ENCODE peak calls at places on chromosome 20, in six cellular contexts. P, H, Z, X, N and F are unnamed samples.

GRCh38 chr20:23037017-23037481 is 1.9 kb downstream of the SSTR4 start:
- DNase-seq in H (no peak), P (no peak), N (no peak), X (no peak), Z (no peak), F (no peak)

GRCh38 chr20:25553819-25554296 is 31.5 kb downstream of the NINL start:
- DNase-seq in N (no peak), H (no peak), Z (no peak), P (peak), X (no peak), F (no peak)

GRCh38 chr20:59253325-59253724 is 47.1 kb upstream of the EDN3 start:
- DNase-seq in N (no peak), Z (no peak), H (no peak), X (no peak), P (no peak), F (no peak)

GRCh38 chr20:50344232-50345071 is 153.8 kb downstream of the CEBPB start:
- DNase-seq in N (no peak), P (peak), Z (no peak), H (no peak), X (no peak), F (no peak)

GRCh38 chr20:1280421-1281102 is 14.5 kb downstream of the SNPH start:
- DNase-seq in X (no peak), P (no peak), N (no peak), Z (no peak), H (peak), F (no peak)

GRCh38 chr20:14604143-14604542 is 266.7 kb upstream of the FLRT3 start:
- DNase-seq in H (no peak), X (no peak), N (no peak), Z (no peak), P (no peak), F (no peak)

GRCh38 chr20:16283978-16284377 is 289.3 kb downstream of the KIF16B start:
- DNase-seq in Z (no peak), P (no peak), H (no peak), X (no peak), N (no peak), F (no peak)

GRCh38 chr20:51584737-51585136 is 42.2 kb upstream of the NFATC2 start:
- DNase-seq in X (no peak), P (no peak), Z (no peak), N (no peak), H (no peak), F (no peak)

GRCh38 chr20:59822291-59823029 is 111.0 kb downstream of the SYCP2 start:
- DNase-seq in Z (no peak), N (no peak), H (peak), P (no peak), X (no peak), F (peak)

GRCh38 chr20:347640-348484 is 951 bp downstream of the NRSN2 start:
- DNase-seq in N (no peak), X (peak), H (peak), P (peak), Z (peak), F (peak)

GRCh38 chr20:58899518-58899917 is 47.0 kb downstream of the GNAS start:
- DNase-seq in Z (no peak), X (no peak), H (no peak), N (no peak), P (no peak), F (no peak)

DNA sequence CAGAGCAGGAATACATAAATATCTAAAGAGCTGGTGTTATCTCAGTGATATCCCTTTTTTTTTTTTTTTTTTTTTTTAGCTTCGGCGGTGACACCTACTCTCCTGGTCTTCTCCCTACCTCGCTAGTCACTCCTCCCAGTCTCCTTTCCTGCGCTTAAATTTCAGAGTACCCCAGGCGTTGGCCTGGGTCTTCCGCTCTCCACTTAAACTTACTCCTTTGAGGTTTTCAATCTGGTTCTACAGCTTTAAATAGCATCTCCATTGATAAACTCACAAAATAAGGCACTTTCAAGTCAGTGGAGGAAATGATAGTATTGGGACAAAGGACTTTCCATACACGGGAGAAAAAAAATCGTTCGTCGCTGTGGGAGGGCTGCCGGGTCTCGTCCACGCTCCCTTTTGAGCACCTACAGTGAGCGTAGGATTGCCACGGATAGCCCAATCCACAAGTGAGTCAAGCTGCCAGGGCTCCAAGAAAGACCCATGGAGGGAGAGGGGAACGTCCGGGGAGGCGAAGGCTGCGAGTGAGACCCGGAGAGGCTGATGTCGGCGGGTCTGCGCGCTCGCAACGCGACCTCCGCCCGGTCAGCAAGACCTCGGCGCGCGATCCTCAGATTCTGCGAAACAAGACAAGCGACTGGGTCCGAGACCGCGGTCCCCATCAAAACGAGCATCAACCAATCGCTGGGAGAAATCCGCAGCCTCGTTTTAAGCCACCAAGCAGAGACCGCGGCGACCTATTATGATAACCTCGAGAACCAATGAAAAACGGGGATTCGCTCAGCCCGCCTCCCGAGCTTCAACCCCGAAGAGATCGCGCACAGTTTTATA is 672 bp upstream of the SRSF6 start:
- DNase-seq in Z (peak), X (peak), N (peak), P (peak), H (peak), F (peak)
- TF ChIP-seq POLR2A in Z (no peak), X (no peak), N (no peak), P (no peak), H (no peak), F (no peak)

GRCh38 chr20:62931464-62931863 is 5.2 kb upstream of the DIDO1 start:
- DNase-seq in X (no peak), Z (no peak), H (no peak), N (no peak), P (no peak), F (no peak)

GRCh38 chr20:62926229-62927127 is at the start of gene DIDO1:
- DNase-seq in Z (peak), N (peak), X (peak), H (peak), P (peak), F (peak)

GRCh38 chr20:62927128-62927705 is 912 bp upstream of the DIDO1 start:
- DNase-seq in Z (no peak), H (no peak), X (no peak), N (no peak), P (no peak), F (no peak)

GRCh38 chr20:62928246-62928939 is 2.1 kb upstream of the DIDO1 start:
- DNase-seq in H (no peak), Z (no peak), P (no peak), N (no peak), X (peak), F (no peak)

GRCh38 chr20:62929051-62929538 is 2.8 kb upstream of the DIDO1 start:
- DNase-seq in P (peak), Z (peak), H (peak), X (peak), N (no peak), F (peak)
- H3K4me3 ChIP-seq in P (peak), Z (peak), H (peak), X (peak), N (no peak), F (peak)

DNA sequence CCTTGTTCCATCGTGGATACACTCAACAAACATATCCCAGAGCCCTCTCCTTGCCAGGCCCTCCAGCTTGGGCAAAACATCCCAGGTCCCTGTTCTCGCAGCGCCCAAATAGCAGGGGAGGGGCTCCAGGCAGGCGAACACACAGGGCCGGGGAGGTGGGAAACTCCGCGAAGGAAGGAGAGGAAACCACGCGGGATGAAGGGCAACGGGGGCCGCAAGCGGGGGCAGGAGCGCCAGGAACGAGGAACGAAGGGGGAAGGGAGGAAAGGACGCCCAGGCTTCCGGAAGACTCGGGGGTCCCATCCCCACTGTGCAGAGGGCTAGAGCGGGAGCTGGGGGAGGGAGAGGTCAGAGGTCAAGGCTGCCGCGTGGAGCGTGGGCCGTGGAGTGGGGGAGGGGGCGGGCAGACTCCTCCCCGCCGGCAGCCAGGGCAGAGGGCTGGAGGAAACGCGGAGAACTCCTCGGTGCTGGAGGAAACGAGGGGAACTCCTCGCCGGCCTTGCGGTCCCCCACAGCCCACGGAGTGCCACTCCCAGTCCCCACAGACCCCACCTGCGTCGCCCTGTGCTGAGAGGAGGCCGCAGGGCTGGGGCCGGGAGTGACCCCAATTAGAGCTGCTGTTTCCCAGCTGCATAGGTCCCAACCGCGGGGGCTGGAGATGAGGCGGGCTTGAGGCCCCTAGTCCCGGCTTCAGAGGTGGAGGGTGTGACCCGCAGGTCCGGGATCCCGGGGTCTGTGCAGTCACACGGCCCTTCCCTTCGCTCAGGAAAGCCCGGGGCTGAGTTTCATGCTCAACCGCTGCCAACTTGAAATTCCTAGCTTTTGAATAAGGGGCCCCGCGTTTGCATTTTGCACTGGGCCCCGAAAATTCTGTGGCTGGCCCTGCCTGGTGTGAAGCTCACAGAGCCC is 1.2 kb upstream of the RBM38 start:
- DNase-seq in X (peak), H (peak), P (peak), N (no peak), Z (no peak), F (no peak)
- TF ChIP-seq POLR2A in X (no peak), H (peak), P (no peak), N (peak), Z (no peak), F (no peak)

GRCh38 chr20:49286689-49287551 is 9.1 kb upstream of the ZNFX1 start:
- DNase-seq in X (peak), Z (no peak), H (no peak), N (no peak), P (no peak), F (no peak)
- H3K4me3 ChIP-seq in X (no peak), Z (no peak), H (no peak), N (no peak), P (no peak), F (no peak)

DNA sequence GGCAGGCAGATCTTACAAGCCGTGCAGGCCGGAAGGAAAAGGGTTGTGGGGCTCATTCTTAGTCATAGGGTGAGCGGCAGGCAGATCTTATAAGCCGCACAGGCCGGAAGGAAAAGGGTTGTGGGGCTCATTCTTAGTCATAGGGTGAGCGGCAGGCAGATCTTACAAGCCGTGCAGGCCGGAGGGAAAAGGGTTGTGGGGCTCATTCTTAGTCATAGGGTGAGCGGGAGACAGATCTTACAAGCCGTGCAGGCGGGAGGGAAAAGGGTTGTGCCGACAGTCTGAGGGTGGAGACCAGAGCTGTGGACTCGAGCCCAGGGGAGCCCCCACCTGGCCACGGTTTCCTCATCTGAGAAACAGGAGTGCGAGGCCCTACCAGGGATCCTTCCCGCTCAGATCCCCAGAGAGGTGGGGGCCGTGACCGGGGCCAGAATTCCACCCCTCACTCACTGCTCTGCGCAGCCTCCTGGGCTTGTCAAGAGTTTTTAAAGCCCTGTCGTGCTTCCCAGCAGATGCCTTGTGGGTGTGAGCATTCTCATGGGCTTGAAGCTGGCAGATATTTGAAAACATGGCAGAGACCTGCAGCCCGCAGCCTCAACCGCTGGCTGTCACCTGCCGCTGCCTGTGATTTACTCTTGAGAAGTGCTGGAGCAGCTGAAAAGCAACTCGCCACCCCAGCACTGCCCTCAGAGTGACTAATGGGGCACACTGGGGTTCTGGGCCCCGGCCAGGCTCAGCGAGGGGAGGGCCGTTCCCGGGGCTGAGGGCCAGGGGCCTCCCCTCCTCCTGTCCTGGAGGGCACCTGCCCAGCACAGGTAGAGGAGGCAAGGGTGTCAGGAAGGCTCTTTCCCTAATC is 31.9 kb downstream of the NTSR1 start:
- DNase-seq in N (peak), P (peak), X (peak), Z (no peak), H (no peak), F (peak)
- TF ChIP-seq POLR2A in N (no peak), P (no peak), X (no peak), Z (no peak), H (no peak), F (no peak)

DNA sequence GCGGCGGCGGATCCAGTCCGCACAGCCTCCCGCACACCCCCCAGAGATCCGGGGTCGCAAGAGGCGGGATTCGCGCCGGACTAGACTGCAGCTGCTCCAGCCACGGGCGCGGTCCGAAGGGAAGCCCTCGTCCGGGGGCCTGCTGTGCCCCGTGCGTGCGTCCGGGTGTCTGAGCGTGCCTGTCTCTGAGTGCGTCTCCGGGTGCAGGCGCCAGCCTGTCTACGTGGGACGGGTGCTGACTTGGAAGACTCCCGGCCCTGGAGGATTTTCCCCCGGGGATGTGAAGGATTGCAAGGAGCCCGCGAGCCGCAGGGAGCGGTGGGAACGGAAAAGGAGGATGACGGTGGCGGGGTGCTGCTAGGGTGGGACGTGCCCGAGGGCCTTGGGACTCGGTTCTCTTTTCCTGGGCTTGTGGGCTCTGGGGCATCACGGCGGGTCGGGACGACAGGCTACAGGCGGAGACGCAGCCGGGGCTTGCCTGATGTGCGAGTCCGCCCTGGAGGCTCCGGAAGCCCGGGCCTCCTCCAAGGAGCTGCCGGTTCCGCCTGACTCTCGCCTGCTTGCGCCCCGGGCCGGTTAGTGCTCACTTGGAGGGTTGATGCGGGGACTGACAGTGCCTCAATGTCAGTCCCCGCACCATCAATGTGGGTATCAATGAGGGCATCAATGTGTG is 5.7 kb downstream of the MAFB start:
- DNase-seq in Z (no peak), X (no peak), N (no peak), H (peak), P (no peak), F (no peak)
- H3K4me3 ChIP-seq in Z (peak), X (no peak), N (no peak), H (peak), P (peak), F (peak)

DNA sequence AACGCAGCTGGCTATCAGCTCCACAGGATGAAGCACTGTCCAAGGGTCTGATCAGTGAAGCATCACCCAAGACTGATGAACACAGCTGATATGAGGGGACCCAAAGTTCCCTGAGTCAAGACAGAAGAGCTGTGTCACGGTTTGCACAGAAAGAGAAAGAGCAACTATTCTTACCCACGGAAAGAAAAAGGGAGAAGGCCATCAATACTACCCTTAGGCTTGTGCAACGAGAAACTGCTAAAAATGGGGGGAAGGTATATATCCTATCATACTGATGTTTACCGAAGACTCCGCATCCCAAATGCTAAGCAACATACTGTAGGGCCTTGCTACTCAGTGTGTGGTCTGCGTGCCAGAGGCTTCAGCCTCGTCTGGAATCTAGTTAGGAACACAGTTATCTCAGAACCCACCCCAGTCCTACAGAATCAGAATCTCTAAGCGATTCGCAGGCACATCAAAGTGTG is 665 bp downstream of the FASTKD5 start:
- DNase-seq in H (no peak), X (no peak), P (no peak), N (no peak), Z (no peak), F (no peak)
- TF ChIP-seq POLR2A in H (no peak), X (no peak), P (no peak), N (no peak), Z (no peak), F (no peak)

DNA sequence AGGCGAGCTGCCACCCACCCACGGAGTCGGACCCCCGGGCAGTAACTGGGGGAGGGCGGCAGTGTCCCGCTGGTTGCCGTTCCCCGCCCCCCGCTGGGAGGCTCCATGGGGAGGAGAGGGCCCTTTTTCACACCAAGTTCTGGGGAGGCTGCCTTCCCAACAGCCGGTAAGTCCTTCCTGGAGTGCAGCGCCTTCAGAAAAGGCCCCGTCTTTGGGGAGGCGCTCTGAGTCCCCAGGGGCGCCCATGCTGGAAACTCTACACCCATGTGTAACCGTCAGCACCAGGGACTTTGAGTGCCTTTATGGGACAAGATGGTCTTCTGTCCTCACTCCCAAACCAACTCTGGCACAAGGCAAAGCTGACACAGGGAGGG is 435 bp upstream of the SOX18 start:
- DNase-seq in P (no peak), X (no peak), N (no peak), Z (no peak), H (no peak), F (no peak)
- H3K4me3 ChIP-seq in P (peak), X (no peak), N (peak), Z (no peak), H (no peak), F (peak)

GRCh38 chr20:53595018-53595378 is 1.4 kb upstream of the ZNF217 start:
- DNase-seq in X (no peak), H (no peak), P (no peak), N (no peak), Z (no peak), F (no peak)
- TF ChIP-seq POLR2A in X (no peak), H (no peak), P (no peak), N (no peak), Z (no peak), F (no peak)

GRCh38 chr20:37454636-37455035 is 66.4 kb upstream of the NNAT start:
- DNase-seq in Z (no peak), X (no peak), N (no peak), H (no peak), P (no peak), F (no peak)
- H3K4me3 ChIP-seq in Z (no peak), X (no peak), N (no peak), H (no peak), P (no peak), F (no peak)